ENCODE peak calls at places on chromosome 5, in four cellular contexts. S is neural progenitor cell, T is IMR-90, I is A549. E is an unnamed sample.
A peak's percentile ranks its signal among the peaks of the same experiment; 100 is the strongest.

GRCh38 chr5:112737472-112738179 is at the start of gene APC:
- DNase-seq in T (peak; percentile 87), S (peak; percentile 94), I (peak; percentile 51), E (peak; percentile 81)

GRCh38 chr5:112787896-112788295 is 50.2 kb downstream of the APC start:
- DNase-seq in S (no peak), T (peak; percentile 52), I (no peak), E (no peak)

GRCh38 chr5:138610468-138611294 is 35.5 kb upstream of the HSPA9 start:
- DNase-seq in I (peak; percentile 26), T (no peak), S (peak; percentile 50), E (no peak)

GRCh38 chr5:2149196-2149541 is 266.4 kb upstream of the IRX4 start:
- DNase-seq in T (no peak), S (no peak), I (peak; percentile 23), E (peak; percentile 65)

GRCh38 chr5:14114615-14115251 is 28.4 kb upstream of the TRIO start:
- DNase-seq in S (no peak), I (no peak), T (no peak), E (no peak)

GRCh38 chr5:82100303-82101077 is 128.7 kb downstream of the ATG10 start:
- DNase-seq in S (no peak), T (peak; percentile 55), I (peak; percentile 1), E (peak; percentile 37)

GRCh38 chr5:66945389-66946349 is 250.9 kb downstream of the CD180 start:
- DNase-seq in I (no peak), T (peak; percentile 24), S (no peak), E (no peak)

GRCh38 chr5:136099870-136100269 is 32.8 kb upstream of the SMAD5 start:
- DNase-seq in T (no peak), S (no peak), I (no peak), E (no peak)

GRCh38 chr5:151581841-151582583 is 9.1 kb downstream of the FAT2 start:
- DNase-seq in I (no peak), S (no peak), T (no peak), E (peak; percentile 88)

GRCh38 chr5:59038169-59039002 is 455.5 kb downstream of the RAB3C start:
- DNase-seq in I (no peak), T (peak; percentile 19), S (peak; percentile 46), E (no peak)

GRCh38 chr5:81994679-81995078 is 22.9 kb downstream of the ATG10 start:
- DNase-seq in I (no peak), T (peak; percentile 17), S (no peak), E (peak; percentile 18)

GRCh38 chr5:148042920-148043319 is 20.9 kb upstream of the SPINK5 start:
- DNase-seq in T (no peak), S (no peak), I (no peak), E (no peak)

GRCh38 chr5:61333351-61334223 is 1.5 kb downstream of the ZSWIM6 start:
- DNase-seq in T (no peak), S (peak; percentile 68), I (no peak), E (peak; percentile 47)

GRCh38 chr5:43432486-43433365 is 20.5 kb upstream of the CCL28 start:
- DNase-seq in I (peak; percentile 49), T (peak; percentile 52), S (no peak), E (peak; percentile 86)

GRCh38 chr5:134106991-134107701 is 7.3 kb upstream of the TCF7 start:
- DNase-seq in S (no peak), I (no peak), T (no peak), E (no peak)

GRCh38 chr5:151696470-151697061 is 9.9 kb upstream of the SPARC start:
- DNase-seq in S (peak; percentile 41), I (no peak), T (peak; percentile 99), E (peak; percentile 75)

GRCh38 chr5:136594416-136594815 is 229.1 kb upstream of the TRPC7 start:
- DNase-seq in T (no peak), I (no peak), S (no peak), E (no peak)

GRCh38 chr5:176870110-176870591 is 29.0 kb downstream of the HK3 start:
- DNase-seq in T (peak; percentile 38), S (peak; percentile 87), I (peak; percentile 85), E (no peak)

GRCh38 chr5:74865799-74866652 is at the start of gene FAM169A:
- DNase-seq in T (peak; percentile 4), S (peak; percentile 84), I (peak; percentile 55), E (peak; percentile 65)

GRCh38 chr5:38465045-38465444 is 91.4 kb downstream of the LIFR start:
- DNase-seq in I (no peak), T (peak; percentile 44), S (no peak), E (no peak)

GRCh38 chr5:75672616-75673015 is 44.6 kb downstream of the POC5 start:
- DNase-seq in I (no peak), T (peak; percentile 47), S (no peak), E (no peak)

GRCh38 chr5:19880859-19881436 is 107.1 kb downstream of the CDH18 start:
- DNase-seq in S (peak; percentile 53), I (no peak), T (no peak), E (no peak)

GRCh38 chr5:27568811-27569210 is 530.4 kb upstream of the CDH9 start:
- DNase-seq in I (no peak), S (no peak), T (no peak), E (peak; percentile 9)

GRCh38 chr5:1279443-1280151 is 15.3 kb downstream of the TERT start:
- DNase-seq in S (no peak), I (no peak), T (no peak), E (no peak)

GRCh38 chr5:143674469-143674786 is 137.5 kb upstream of the HMHB1 start:
- DNase-seq in I (peak; percentile 33), S (no peak), T (no peak), E (no peak)
- H3K4me2 ChIP-seq in I (peak overlapping the region; percentile 73), S (no peak overlapping the region), T (no peak overlapping the region), E (peak overlapping the region; percentile 10)

DNA sequence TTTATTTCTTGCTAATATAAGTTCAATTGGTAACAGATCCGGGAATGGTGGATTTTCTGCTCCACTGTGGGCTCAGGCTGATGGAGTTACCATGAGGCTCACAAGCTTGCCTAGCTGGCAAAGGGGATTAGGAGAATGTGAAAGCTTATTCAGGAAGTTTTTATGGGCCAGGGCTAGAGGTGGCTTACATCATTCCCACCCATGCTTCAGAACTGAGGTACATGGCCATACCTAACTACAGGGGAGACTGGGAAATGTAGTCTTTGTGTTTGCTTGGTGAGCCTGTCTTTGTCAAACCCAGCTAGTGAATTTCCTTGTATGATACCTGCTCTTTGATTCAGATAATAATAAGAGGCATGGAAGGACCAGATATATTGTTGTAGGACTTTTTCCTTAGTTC is 105.9 kb upstream of the DHFR start:
- DNase-seq in T (no peak), I (no peak), S (no peak), E (no peak)
- H3K4me2 ChIP-seq in T (no peak overlapping the region), I (no peak overlapping the region), S (no peak overlapping the region), E (no peak overlapping the region)

DNA sequence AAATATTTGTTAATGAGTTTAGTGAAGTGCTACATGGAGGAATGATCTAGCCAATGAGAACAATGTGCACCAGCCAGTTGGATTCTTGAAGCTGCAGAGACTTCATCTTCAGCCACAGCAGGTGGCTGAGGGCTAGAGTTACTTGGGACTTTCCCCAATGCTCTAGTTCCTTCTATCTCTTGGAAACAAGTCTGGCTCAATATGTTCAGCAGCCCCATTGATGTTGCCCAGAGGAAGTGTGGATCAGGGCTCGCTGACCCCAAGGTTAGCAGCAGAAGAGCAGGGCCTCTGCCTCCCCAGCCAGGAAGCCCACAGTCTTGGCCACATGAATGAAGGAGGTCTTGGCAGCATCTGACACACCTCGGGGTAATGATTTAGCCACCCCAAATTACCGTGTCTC is 117.5 kb downstream of the SLC1A3 start:
- DNase-seq in I (no peak), S (no peak), T (no peak), E (no peak)
- H3K4me2 ChIP-seq in I (no peak overlapping the region), S (no peak overlapping the region), T (no peak overlapping the region), E (no peak overlapping the region)

GRCh38 chr5:154522284-154522683 is 44.3 kb upstream of the HAND1 start:
- DNase-seq in S (no peak), T (no peak), I (no peak), E (no peak)

GRCh38 chr5:154523104-154523503 is 45.1 kb upstream of the HAND1 start:
- DNase-seq in I (no peak), S (no peak), T (no peak), E (no peak)

GRCh38 chr5:154519375-154519774 is 41.3 kb upstream of the HAND1 start:
- DNase-seq in S (no peak), T (peak; percentile 31), I (peak; percentile 53), E (peak; percentile 59)

GRCh38 chr5:154521756-154522155 is 43.7 kb upstream of the HAND1 start:
- DNase-seq in I (no peak), S (peak; percentile 52), T (no peak), E (no peak)

GRCh38 chr5:154520861-154521453 is 42.9 kb upstream of the HAND1 start:
- DNase-seq in S (peak; percentile 90), I (peak; percentile 79), T (no peak), E (no peak)
- H3K4me2 ChIP-seq in S (peak overlapping the region; percentile 72), I (peak overlapping the region; percentile 69), T (no peak overlapping the region), E (peak overlapping the region; percentile 55)

DNA sequence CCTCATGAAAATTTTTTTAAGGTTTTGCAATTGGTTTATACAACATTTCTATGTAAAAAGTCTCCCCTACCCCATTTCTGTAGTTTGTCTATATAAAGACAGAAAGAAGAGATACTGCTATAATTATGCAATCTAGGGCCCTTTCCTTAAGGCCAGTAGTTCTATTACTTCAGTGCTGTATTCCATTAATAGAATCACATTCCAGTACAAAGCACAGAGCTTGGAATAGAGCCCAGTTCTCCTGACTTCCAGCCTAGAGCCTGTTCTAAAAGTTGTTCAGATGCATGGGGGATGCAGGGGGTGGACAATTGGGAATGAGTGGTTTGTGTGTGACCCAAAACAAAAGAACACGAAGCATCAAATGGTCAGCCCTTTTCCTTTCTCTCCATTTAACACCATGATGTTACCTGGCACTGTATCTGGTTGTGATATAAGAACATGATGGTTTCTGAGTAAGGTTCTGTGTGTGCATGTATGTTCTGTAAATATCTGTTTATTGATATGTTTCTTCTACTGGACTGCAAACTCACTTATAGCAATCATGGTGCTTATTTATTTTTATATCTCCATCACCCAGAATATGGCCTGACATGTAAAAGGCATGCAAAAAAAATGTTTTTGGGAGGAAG is 8.2 kb upstream of the GRAMD2B start:
- DNase-seq in S (no peak), T (peak; percentile 77), I (no peak), E (peak; percentile 34)
- H3K4me2 ChIP-seq in S (no peak overlapping the region), T (peak overlapping the region; percentile 18), I (no peak overlapping the region), E (no peak overlapping the region)

GRCh38 chr5:77958642-77959315 is 182.6 kb upstream of the TBCA start:
- DNase-seq in I (no peak), S (peak; percentile 71), T (no peak), E (no peak)

GRCh38 chr5:77957081-77957480 is 180.9 kb upstream of the TBCA start:
- DNase-seq in S (no peak), I (no peak), T (no peak), E (no peak)

GRCh38 chr5:77957516-77957915 is 181.4 kb upstream of the TBCA start:
- DNase-seq in I (no peak), T (no peak), S (peak; percentile 57), E (no peak)

GRCh38 chr5:77960305-77960704 is 184.2 kb upstream of the TBCA start:
- DNase-seq in T (no peak), I (no peak), S (no peak), E (no peak)

GRCh38 chr5:77957931-77958476 is 181.9 kb upstream of the TBCA start:
- DNase-seq in S (peak; percentile 90), T (no peak), I (no peak), E (no peak)
- H3K4me2 ChIP-seq in S (peak overlapping the region; percentile 85), T (no peak overlapping the region), I (no peak overlapping the region), E (no peak overlapping the region)

DNA sequence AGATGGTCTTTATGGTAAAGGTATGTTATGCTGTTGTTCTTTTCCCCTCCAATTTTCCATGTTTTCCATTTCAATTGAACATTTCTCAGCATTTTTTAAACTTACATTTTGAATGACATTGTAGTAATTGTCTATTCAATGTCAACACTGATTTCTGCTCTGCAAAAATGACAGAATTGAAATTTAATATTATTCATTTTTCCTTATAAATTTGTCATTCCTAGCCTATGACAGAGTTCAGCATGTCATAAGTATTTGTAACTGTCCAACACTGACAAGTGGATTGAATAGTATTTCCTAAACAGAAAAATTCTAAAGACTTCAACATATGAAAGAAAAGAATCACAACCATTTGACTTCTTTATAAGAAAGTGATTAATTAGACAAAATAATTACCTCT is 1478.3 kb upstream of the CDH6 start:
- DNase-seq in S (no peak), I (no peak), T (no peak), E (no peak)
- H3K4me2 ChIP-seq in S (no peak overlapping the region), I (no peak overlapping the region), T (no peak overlapping the region), E (no peak overlapping the region)